ENCODE peak calls at places on chromosomes 11 and 22, in nine cellular contexts. W is heart left ventricle; F is AG04449; H is endodermal cell; O is upper lobe of right lung; T is neural crest cell; J is CD4-positive, alpha-beta T cell; X is PC-3; U is brain microvascular endothelial cell. V is an unnamed sample.

GRCh38 chr11:90218606-90219005 is 4.2 kb downstream of the CHORDC1 start:
- DNase-seq in X (no peak), T (no peak), F (no peak), H (peak), J (no peak), O (peak), W (peak), U (no peak), V (peak)

GRCh38 chr11:32154275-32154674 is 63.4 kb downstream of the RCN1 start:
- DNase-seq in H (no peak), T (no peak), O (no peak), W (no peak), F (no peak), X (peak), U (peak), J (no peak), V (no peak)

GRCh38 chr11:100682247-100682969 is 4.7 kb upstream of the ARHGAP42 start:
- DNase-seq in W (no peak), O (no peak), X (peak), H (no peak), J (no peak), U (no peak), F (no peak), T (no peak), V (no peak)

GRCh38 chr22:17117890-17118289 is 3.3 kb downstream of the TMEM121B start:
- DNase-seq in X (no peak), W (no peak), O (no peak), J (no peak), T (no peak), U (no peak), H (no peak), F (no peak), V (peak)

GRCh38 chr11:130219148-130219547 is 59.6 kb downstream of the ST14 start:
- DNase-seq in F (no peak), U (no peak), T (no peak), H (no peak), J (no peak), X (no peak), W (no peak), O (no peak), V (no peak)

GRCh38 chr11:61609970-61610347 is 29.1 kb upstream of the SYT7 start:
- DNase-seq in W (no peak), H (peak), J (no peak), U (no peak), X (peak), O (no peak), F (no peak), T (no peak), V (no peak)

GRCh38 chr11:9313648-9314290 is 624 bp downstream of the TMEM41B start:
- DNase-seq in J (peak), T (no peak), F (no peak), U (no peak), W (no peak), X (peak), H (no peak), O (no peak), V (no peak)

GRCh38 chr22:49768961-49769690 is 58.5 kb downstream of the BRD1 start:
- DNase-seq in W (no peak), T (no peak), X (no peak), H (no peak), F (no peak), J (no peak), O (peak), U (no peak), V (peak)

GRCh38 chr11:87143663-87144062 is 105.9 kb downstream of the TMEM135 start:
- DNase-seq in O (no peak), X (no peak), U (no peak), T (no peak), H (no peak), F (no peak), J (no peak), W (no peak), V (no peak)

GRCh38 chr11:59918987-59919589 is 19.1 kb upstream of the OOSP1 start:
- DNase-seq in U (peak), J (no peak), X (peak), T (peak), F (no peak), W (no peak), H (peak), O (no peak), V (no peak)

GRCh38 chr11:86156397-86156977 is 87.6 kb upstream of the PICALM start:
- DNase-seq in H (no peak), W (no peak), O (no peak), U (no peak), F (no peak), X (no peak), J (no peak), T (no peak), V (no peak)

GRCh38 chr11:93921695-93922468 is 71.5 kb upstream of the VSTM5 start:
- DNase-seq in O (no peak), X (peak), T (peak), J (no peak), F (no peak), W (peak), U (peak), H (peak), V (no peak)

GRCh38 chr11:87173185-87174039 is 135.7 kb downstream of the TMEM135 start:
- DNase-seq in T (no peak), H (no peak), X (peak), U (peak), O (no peak), J (no peak), F (peak), W (no peak), V (no peak)

DNA sequence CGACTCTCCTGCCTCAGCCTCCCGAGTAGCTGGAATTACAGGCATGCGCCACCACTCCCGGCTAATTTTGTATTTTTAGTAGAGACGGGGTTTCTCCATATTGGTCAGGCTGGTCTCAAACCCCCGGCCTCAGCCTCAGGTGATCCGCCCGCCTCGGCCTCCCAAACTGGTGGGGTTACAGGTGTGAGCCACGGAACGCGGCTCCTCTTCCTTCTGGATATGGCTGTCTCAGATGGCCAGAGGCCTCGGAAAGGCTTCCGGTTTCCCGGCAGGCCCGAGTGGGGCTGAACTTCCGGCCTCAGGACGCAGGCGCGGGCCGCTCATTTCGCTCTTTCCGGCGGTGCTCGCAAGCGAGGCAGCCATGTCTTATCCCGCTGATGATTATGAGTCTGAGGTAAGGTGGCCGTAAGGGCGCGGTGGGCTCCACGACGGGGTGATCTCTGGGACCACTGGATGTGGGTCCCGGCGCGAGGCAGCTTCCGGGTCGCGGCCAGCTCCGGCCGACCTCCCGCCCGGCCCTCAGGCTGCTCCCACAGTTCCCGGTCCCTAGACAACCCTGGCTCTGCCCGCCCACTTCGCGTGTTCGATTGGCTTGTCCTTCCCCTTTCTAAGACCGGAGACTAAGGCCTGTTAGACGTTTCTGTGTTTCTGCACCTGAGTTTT is at the start of gene EIF3L:
- DNase-seq in T (peak), F (no peak), J (peak), X (peak), U (peak), H (peak), W (peak), O (peak), V (peak)
- TF ChIP-seq CTCF in T (no peak), F (no peak), J (no peak), X (no peak), U (no peak), H (no peak), W (no peak), O (no peak), V (no peak)

GRCh38 chr11:65742353-65742752 is 21.8 kb upstream of the RNASEH2C start:
- DNase-seq in F (no peak), H (no peak), J (no peak), X (no peak), T (no peak), O (no peak), U (no peak), W (no peak), V (no peak)

GRCh38 chr11:65744699-65745042 is 24.1 kb upstream of the RNASEH2C start:
- DNase-seq in F (no peak), X (no peak), U (no peak), T (no peak), H (no peak), O (no peak), W (no peak), J (no peak), V (no peak)

GRCh38 chr11:65741185-65741584 is 20.6 kb upstream of the RNASEH2C start:
- DNase-seq in O (no peak), U (no peak), T (no peak), F (no peak), H (no peak), J (no peak), W (no peak), X (no peak), V (no peak)

GRCh38 chr11:65745049-65745448 is 24.5 kb upstream of the RNASEH2C start:
- DNase-seq in W (no peak), F (no peak), T (no peak), J (no peak), X (no peak), O (no peak), U (no peak), H (no peak), V (no peak)

DNA sequence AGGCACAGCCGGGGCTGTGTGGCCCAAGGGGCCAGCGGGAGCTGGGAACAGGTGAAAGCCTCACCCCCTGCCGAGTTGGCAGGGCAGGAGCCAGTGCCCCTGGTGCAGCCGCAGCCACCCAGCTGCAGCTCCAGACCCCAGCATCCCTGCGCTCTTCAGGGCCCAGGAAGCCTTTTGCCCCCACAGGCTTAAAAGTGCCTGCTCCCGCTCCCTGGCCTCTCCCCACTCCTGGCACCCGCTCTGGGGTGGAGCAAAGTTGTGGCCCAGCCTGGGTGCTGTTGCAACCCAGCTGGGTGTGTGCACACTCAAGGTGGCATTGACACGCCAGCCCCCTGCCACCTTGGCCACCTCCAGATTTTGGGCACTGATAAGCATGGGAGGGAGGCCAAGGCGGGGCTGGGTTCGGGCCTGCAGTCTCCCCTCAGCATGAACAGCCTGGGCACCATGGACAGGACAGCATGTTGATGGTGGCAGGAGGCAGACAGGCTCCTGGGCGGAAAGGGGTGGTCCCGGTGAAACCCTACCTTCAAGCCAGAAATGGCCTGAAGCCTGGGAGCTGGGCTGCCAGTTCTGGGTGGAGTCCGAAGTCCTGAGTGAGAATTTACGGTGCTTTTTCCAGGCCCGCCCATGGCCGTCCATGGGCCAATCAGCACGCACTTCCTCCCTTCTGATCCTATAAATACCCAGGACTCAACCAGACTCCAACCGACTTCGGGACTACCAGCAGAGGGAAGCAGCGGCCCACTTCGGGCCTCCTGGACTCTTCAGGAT is 23.5 kb upstream of the RNASEH2C start:
- DNase-seq in X (peak), U (no peak), J (no peak), T (peak), F (no peak), O (no peak), W (no peak), H (peak), V (no peak)
- TF ChIP-seq CTCF in X (peak), U (peak), J (no peak), T (peak), F (peak), O (peak), W (peak), H (peak), V (peak)

GRCh38 chr11:17351171-17351509 is 460 bp upstream of the NCR3LG1 start:
- DNase-seq in U (no peak), W (no peak), X (no peak), H (no peak), F (no peak), O (no peak), T (no peak), J (no peak), V (no peak)
- TF ChIP-seq CTCF in U (no peak), W (no peak), X (peak), H (peak), F (peak), O (no peak), T (peak), J (peak), V (peak)

GRCh38 chr22:20180245-20180630 is 29.4 kb upstream of the CCDC188 start:
- DNase-seq in W (no peak), O (no peak), F (no peak), J (no peak), H (peak), T (no peak), U (no peak), X (no peak), V (no peak)
- TF ChIP-seq CTCF in W (no peak), O (no peak), F (peak), J (no peak), H (peak), T (peak), U (peak), X (peak), V (peak)

DNA sequence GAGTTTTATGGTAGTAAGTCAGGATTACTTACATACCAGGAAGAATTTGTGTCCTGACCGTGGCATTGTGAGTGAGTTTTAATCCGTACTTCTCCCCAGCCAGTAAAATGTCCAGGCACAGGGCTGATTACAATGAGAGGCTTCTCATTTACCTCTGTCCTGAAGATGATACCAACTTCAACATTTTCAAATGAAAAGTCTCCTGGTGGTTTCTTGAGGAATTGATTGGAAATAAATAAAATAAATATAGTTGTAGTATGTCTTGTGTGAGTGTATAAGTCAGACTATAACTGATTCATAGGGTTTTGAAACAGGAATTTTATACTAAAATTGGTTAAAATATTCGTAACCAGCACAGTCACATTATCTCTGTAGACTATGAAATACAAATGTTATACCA is 382.5 kb downstream of the ETS1 start:
- DNase-seq in J (no peak), U (no peak), F (no peak), T (no peak), O (no peak), H (no peak), W (no peak), X (no peak), V (no peak)
- TF ChIP-seq CTCF in J (no peak), U (peak), F (no peak), T (peak), O (no peak), H (peak), W (no peak), X (no peak), V (no peak)

GRCh38 chr22:20439928-20440575 is 2.4 kb upstream of the SCARF2 start:
- DNase-seq in W (no peak), J (no peak), F (no peak), U (no peak), O (peak), H (peak), X (no peak), T (no peak), V (peak)

GRCh38 chr22:20438066-20438677 is 547 bp upstream of the SCARF2 start:
- DNase-seq in H (peak), U (no peak), T (no peak), J (no peak), W (peak), X (no peak), O (peak), F (no peak), V (peak)

GRCh38 chr22:20439556-20439927 is 1.9 kb upstream of the SCARF2 start:
- DNase-seq in F (no peak), J (no peak), O (no peak), U (no peak), T (no peak), W (no peak), H (peak), X (no peak), V (no peak)

GRCh38 chr22:20437253-20438065 is at the start of gene SCARF2:
- DNase-seq in J (no peak), W (peak), O (peak), F (no peak), U (no peak), X (no peak), T (peak), H (peak), V (peak)

DNA sequence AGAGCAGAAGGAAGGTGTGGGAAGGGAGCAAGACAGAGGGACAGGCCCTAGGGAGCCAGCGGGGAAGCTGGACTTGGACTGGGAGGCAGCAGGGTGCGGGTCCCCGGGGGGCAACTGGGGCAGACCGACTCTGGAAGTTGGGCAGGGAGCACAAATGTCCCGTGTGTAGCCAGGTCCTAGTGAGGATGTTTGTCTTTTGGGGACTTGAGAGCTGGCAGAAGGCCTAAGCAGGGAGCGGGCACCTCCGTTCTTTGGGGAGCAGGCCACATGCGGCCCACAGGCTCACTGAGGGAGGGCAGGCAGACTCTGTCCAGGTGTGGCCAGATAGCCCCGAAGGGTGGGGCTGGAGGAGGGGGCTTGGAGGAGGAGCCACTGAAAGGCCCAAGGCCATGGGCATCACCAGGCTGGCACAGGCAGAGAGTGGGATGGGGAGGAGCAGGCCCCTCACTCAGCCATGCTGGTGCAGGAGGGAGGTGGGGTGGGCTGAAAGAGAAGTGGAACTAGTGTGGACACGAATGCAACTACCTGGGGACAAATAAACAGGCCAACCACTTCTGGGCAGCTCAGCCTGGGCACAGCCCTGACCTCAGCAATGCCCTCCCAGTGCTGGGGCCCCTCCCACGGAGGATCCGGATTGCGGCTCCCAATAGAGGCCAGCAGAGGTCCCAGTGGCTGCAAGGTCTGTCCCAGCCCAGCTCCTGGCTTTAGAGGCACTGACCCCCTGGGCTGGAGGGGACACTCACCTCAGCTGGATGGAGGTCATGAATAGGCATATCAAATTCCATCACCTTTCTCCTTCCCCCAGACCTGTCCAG is 1.3 kb upstream of the SCARF2 start:
- DNase-seq in T (no peak), J (no peak), X (no peak), O (peak), U (no peak), W (no peak), F (no peak), H (peak), V (peak)
- TF ChIP-seq CTCF in T (no peak), J (no peak), X (no peak), O (peak), U (peak), W (no peak), F (peak), H (peak), V (peak)

DNA sequence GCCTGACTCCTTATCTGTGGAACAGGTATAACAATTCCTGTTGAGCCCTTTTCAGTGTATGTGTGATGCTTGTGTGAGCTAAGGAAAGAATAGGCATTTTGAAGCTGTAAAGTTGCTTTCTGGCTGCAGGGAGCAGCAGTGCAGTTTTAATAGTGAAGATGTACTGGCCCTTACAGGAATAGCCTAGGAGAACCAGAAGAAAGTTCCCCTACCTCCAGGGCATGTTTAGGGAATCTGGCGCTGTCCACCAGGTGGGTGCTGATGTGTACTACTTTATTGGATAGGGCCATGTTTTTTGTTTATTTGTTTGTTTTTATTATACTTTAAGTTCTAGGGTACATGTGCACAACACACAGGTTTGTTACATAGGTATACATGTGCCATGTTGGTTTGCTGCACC is 11.5 kb downstream of the BMAL1 start:
- DNase-seq in F (no peak), H (peak), O (no peak), J (no peak), T (no peak), U (peak), X (peak), W (no peak), V (no peak)
- TF ChIP-seq CTCF in F (no peak), H (peak), O (no peak), J (no peak), T (no peak), U (peak), X (peak), W (no peak), V (peak)

V was measured in chondrocyte.